ENCODE peak calls at places on chromosomes 2 and 18, in four cellular contexts. W is IMR-90, C is mesendoderm, F is H1. I is an unnamed sample.

GRCh38 chr18:57051019-57051418 is 95.9 kb upstream of the BOD1L2 start:
- DNase-seq in W (no peak), F (no peak), C (no peak), I (no peak)

GRCh38 chr2:14288016-14288415 is 344.5 kb upstream of the LRATD1 start:
- DNase-seq in F (no peak), C (peak; percentile 9), W (no peak), I (no peak)

GRCh38 chr18:79496978-79497637 is 101.4 kb downstream of the NFATC1 start:
- DNase-seq in C (no peak), F (no peak), W (peak; percentile 57), I (no peak)

GRCh38 chr2:239947361-239948045 is 77.6 kb downstream of the NDUFA10 start:
- DNase-seq in F (no peak), C (no peak), W (no peak), I (peak; percentile 30)

GRCh38 chr2:45354776-45355175 is 256.3 kb downstream of the SRBD1 start:
- DNase-seq in W (no peak), F (no peak), C (no peak), I (no peak)

GRCh38 chr18:42583197-42583776 is 532.2 kb downstream of the RIT2 start:
- DNase-seq in F (no peak), W (no peak), C (no peak), I (no peak)

GRCh38 chr2:191115391-191115790 is 35.4 kb downstream of the STAT4 start:
- DNase-seq in F (no peak), C (no peak), W (peak; percentile 18), I (no peak)

GRCh38 chr2:191041418-191042161 is 27.6 kb upstream of the STAT1 start:
- DNase-seq in F (no peak), C (peak; percentile 87), W (no peak), I (peak; percentile 80)

GRCh38 chr2:118992740-118993391 is 50.9 kb downstream of the MARCO start:
- DNase-seq in C (no peak), W (no peak), F (no peak), I (no peak)

GRCh38 chr2:42786561-42787345 is 5.6 kb downstream of the HAAO start:
- DNase-seq in W (no peak), F (no peak), C (no peak), I (no peak)

GRCh38 chr2:23926289-23926749 is 604 bp downstream of the ATAD2B start:
- DNase-seq in F (no peak), W (no peak), C (peak; percentile 65), I (peak; percentile 46)

GRCh38 chr18:37509600-37509999 is 56.0 kb downstream of the CELF4 start:
- DNase-seq in F (no peak), C (no peak), W (no peak), I (no peak)

GRCh38 chr2:239630618-239631286 is 229.9 kb upstream of the HDAC4 start:
- DNase-seq in F (no peak), W (peak; percentile 42), C (no peak), I (no peak)

GRCh38 chr2:232365621-232366321 is 12.8 kb upstream of the ALPP start:
- DNase-seq in F (no peak), W (peak; percentile 21), C (peak; percentile 80), I (peak; percentile 84)

GRCh38 chr2:241937297-241937696 is 67.8 kb downstream of the RTP5 start:
- DNase-seq in W (no peak), C (no peak), F (no peak), I (no peak)

GRCh38 chr2:149033716-149034115 is 4.8 kb upstream of the LYPD6B start:
- DNase-seq in W (no peak), F (no peak), C (peak; percentile 70), I (no peak)

GRCh38 chr2:192413812-192414424 is 219.2 kb upstream of the TMEFF2 start:
- DNase-seq in C (no peak), W (no peak), F (no peak), I (peak; percentile 25)

GRCh38 chr18:79922971-79923411 is 28.5 kb downstream of the SLC66A2 start:
- DNase-seq in C (no peak), F (no peak), W (no peak), I (peak; percentile 19)

DNA sequence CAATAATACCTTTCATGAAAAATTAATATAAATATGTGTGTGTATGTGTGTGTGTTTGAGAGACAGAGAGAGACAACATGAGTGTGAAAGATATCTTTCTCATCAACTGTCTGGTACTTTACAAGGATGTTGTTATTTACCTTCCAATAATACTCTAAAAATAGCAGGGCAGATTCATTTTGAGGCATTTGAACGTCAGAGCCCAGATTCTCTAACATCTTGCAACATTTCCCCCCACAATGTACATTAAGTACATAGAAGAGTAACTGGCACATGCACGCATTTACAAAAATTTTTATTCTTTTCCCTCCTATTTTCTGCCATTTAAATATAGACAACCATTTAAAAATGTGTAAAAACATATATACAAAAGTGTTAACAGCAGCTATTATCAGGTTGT is 100.9 kb downstream of the PID1 start:
- DNase-seq in W (no peak), C (no peak), F (no peak), I (no peak)
- H3K56ac ChIP-seq in W (no peak overlapping the region), C (no peak overlapping the region), F (no peak overlapping the region), I (no peak overlapping the region)

DNA sequence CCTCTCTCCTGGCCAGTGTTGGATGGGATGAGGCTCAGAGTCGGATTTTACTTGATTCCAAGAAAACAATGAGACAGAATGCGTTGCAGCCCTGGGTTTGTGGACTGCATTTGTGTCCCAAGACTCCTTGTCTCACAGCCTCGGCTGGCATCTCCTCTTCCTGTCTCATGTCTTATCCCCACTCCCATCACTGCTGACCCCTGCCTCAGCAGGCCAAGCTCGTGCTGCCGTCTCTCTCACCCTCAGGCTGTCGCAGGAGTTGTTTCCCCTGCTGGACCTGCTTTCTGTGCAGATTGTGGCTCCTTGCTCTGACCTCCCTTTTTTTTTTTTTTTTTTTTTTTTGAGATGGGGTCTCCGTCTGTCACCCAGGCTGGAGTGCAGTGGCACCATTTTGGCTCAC is 70.2 kb upstream of the RALBP1 start:
- DNase-seq in F (no peak), C (peak; percentile 17), W (no peak), I (no peak)
- H3K9ac ChIP-seq in F (no peak overlapping the region), C (no peak overlapping the region), W (no peak overlapping the region), I (no peak overlapping the region)

DNA sequence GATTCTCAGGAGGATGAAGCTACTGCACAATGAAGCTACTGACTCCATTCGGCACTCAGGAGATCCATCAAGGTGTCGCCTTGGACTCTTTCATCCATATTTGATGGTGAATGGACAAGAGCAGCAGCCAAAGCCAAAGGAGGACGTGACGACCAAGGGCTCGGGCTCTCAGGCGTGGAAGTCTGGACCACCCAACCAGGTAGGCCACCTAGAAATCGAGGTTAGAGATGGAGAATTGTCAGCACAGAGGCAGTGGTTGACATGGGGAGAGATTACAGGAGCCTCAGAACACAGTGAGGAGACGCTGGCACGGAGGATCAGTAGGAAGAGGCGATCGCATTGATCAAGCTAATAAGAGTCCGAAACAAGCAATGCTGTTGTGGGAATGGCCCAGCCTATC is 240.5 kb upstream of the ID2 start:
- DNase-seq in F (no peak), C (no peak), W (no peak), I (no peak)
- H3K18ac ChIP-seq in F (no peak overlapping the region), C (no peak overlapping the region), W (no peak overlapping the region), I (no peak overlapping the region)

GRCh38 chr18:3055861-3056260 is 42.9 kb upstream of the LPIN2 start:
- DNase-seq in F (peak; percentile 15), W (peak; percentile 17), C (peak; percentile 80), I (no peak)

GRCh38 chr18:3058328-3059191 is 45.6 kb upstream of the LPIN2 start:
- DNase-seq in W (no peak), F (no peak), C (no peak), I (no peak)

GRCh38 chr18:3056311-3056710 is 43.4 kb upstream of the LPIN2 start:
- DNase-seq in W (no peak), F (no peak), C (no peak), I (no peak)

GRCh38 chr18:3059272-3059671 is 46.3 kb upstream of the LPIN2 start:
- DNase-seq in F (no peak), W (no peak), C (no peak), I (no peak)

DNA sequence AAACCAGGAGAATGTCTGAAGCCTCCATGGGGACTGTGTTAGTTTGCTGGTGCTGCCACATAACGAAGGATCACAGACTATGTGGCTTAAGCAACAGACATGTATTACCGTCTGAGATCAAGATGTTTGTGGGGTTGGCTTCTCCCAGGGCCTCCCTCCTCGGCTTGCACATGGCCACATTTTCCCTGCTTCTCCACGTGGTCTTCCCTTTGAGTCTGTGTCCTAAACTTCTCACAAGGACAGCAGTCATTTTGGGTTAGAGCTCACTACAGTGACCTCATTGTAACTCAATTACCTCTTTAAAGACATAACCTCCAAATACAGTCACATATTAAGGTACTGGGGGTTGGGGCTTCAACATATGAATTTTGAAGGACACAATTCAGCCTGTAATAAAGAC is 44.6 kb upstream of the LPIN2 start:
- DNase-seq in W (no peak), C (no peak), F (no peak), I (no peak)
- H3K56ac ChIP-seq in W (no peak overlapping the region), C (no peak overlapping the region), F (no peak overlapping the region), I (no peak overlapping the region)